ENCODE peak calls at places on chromosome 22, in five cellular contexts. One of them, this sample, is unnamed.

GRCh38 chr22:30882181-30882771 is 86.3 kb downstream of the MORC2 start:
- DNase-seq in breast epithelium: no peak
- DNase-seq in HCT116: no peak
- DNase-seq in transverse colon: no peak
- DNase-seq in spleen: no peak
- DNase-seq in this sample: no peak

GRCh38 chr22:35043251-35043931 is 22.6 kb upstream of the ISX start:
- DNase-seq in breast epithelium: no peak
- DNase-seq in transverse colon: peak
- DNase-seq in HCT116: no peak
- DNase-seq in spleen: no peak
- DNase-seq in this sample: no peak

GRCh38 chr22:24086310-24086709 is 75.2 kb downstream of the CABIN1 start:
- DNase-seq in transverse colon: no peak
- DNase-seq in HCT116: no peak
- DNase-seq in breast epithelium: no peak
- DNase-seq in spleen: peak
- DNase-seq in this sample: no peak

GRCh38 chr22:36386351-36386899 is 1.3 kb downstream of the MYH9 start:
- DNase-seq in breast epithelium: no peak
- DNase-seq in transverse colon: peak
- DNase-seq in spleen: peak
- DNase-seq in HCT116: no peak
- DNase-seq in this sample: peak

GRCh38 chr22:41028841-41029240 is 63.6 kb upstream of the EP300 start:
- DNase-seq in HCT116: no peak
- DNase-seq in breast epithelium: no peak
- DNase-seq in spleen: no peak
- DNase-seq in transverse colon: no peak
- DNase-seq in this sample: no peak

GRCh38 chr22:45237065-45237990 is 3.4 kb downstream of the KIAA0930 start:
- DNase-seq in HCT116: no peak
- DNase-seq in transverse colon: no peak
- DNase-seq in breast epithelium: no peak
- DNase-seq in spleen: peak
- DNase-seq in this sample: no peak

GRCh38 chr22:17920145-17920605 is 104.2 kb downstream of the MICAL3 start:
- DNase-seq in breast epithelium: no peak
- DNase-seq in HCT116: no peak
- DNase-seq in spleen: peak
- DNase-seq in transverse colon: peak
- DNase-seq in this sample: no peak

GRCh38 chr22:46153930-46154329 is 3.6 kb downstream of the PPARA start:
- DNase-seq in HCT116: no peak
- DNase-seq in breast epithelium: no peak
- DNase-seq in spleen: no peak
- DNase-seq in transverse colon: no peak
- DNase-seq in this sample: no peak

GRCh38 chr22:48104786-48105185 is 1342.3 kb downstream of the TBC1D22A start:
- DNase-seq in transverse colon: no peak
- DNase-seq in HCT116: no peak
- DNase-seq in breast epithelium: no peak
- DNase-seq in spleen: no peak
- DNase-seq in this sample: no peak

GRCh38 chr22:19105867-19106802 is 16.1 kb downstream of the DGCR2 start:
- DNase-seq in transverse colon: no peak
- DNase-seq in spleen: no peak
- DNase-seq in HCT116: no peak
- DNase-seq in breast epithelium: no peak
- DNase-seq in this sample: peak

GRCh38 chr22:42368379-42369249 is 63.6 kb downstream of the NFAM1 start:
- DNase-seq in breast epithelium: no peak
- DNase-seq in HCT116: no peak
- DNase-seq in transverse colon: peak
- DNase-seq in spleen: peak
- DNase-seq in this sample: peak

GRCh38 chr22:27677895-27678458 is 123.6 kb downstream of the MN1 start:
- DNase-seq in transverse colon: no peak
- DNase-seq in spleen: peak
- DNase-seq in breast epithelium: no peak
- DNase-seq in HCT116: no peak
- DNase-seq in this sample: no peak

GRCh38 chr22:36986242-36986821 is 32.9 kb downstream of the TST start:
- DNase-seq in HCT116: no peak
- DNase-seq in breast epithelium: no peak
- DNase-seq in transverse colon: peak
- DNase-seq in spleen: no peak
- DNase-seq in this sample: peak

DNA sequence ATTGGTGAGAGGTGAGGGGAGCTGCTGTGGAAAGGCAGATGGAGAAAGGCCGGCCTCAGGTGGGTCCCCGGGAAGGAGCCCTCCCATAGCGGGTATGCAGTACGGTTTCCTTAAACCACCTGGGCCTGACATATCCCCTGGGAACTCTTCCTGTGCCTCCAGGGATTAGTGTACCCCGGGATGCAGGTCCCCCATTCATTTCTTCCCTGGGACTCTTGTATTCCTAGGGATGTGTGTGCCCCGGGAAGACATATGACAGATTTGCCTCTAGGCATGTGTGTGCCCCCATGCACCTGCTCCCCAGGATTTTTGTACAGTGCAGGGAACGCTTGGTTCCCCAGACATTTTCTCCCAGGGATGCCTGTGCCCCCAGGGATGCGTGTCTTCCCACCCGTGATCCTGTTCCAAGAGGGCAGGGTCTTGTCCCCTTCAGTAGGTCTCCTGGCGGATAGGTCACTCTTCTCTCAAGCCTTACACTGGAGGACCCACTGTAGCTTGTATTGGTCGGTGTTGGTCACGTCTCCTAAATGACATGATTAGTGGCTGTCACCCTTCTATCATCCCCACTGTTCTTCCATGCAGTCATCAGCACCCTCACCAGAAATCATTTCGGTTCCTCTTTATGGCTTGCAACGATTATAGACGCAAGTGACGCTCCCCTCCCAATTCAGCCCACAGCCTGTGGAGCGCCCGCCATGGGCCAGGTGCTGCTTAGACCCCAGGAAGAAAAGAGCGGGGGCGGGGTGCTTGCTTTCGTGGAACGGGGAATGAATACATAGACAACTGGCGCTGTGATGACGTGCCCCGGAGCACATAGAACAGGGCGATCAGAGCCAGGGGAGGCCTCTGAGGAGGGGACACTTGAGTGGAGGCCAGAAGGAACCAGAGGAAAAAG is 1.3 kb downstream of the PARVB start:
- DNase-seq in transverse colon: peak
- DNase-seq in HCT116: no peak
- DNase-seq in spleen: peak
- DNase-seq in breast epithelium: no peak
- DNase-seq in this sample: peak
- TF ChIP-seq POLR2AphosphoS5 in transverse colon: peak
- TF ChIP-seq POLR2AphosphoS5 in HCT116: no peak
- TF ChIP-seq POLR2AphosphoS5 in spleen: peak
- TF ChIP-seq POLR2AphosphoS5 in breast epithelium: no peak
- TF ChIP-seq POLR2AphosphoS5 in this sample: peak

GRCh38 chr22:29766632-29767288 is at the start of gene ZMAT5:
- DNase-seq in transverse colon: peak
- DNase-seq in breast epithelium: peak
- DNase-seq in HCT116: peak
- DNase-seq in spleen: peak
- DNase-seq in this sample: peak
- TF ChIP-seq POLR2AphosphoS5 in transverse colon: peak
- TF ChIP-seq POLR2AphosphoS5 in breast epithelium: no peak
- TF ChIP-seq POLR2AphosphoS5 in HCT116: peak
- TF ChIP-seq POLR2AphosphoS5 in spleen: no peak
- TF ChIP-seq POLR2AphosphoS5 in this sample: peak

GRCh38 chr22:20629401-20629800 is 122.0 kb downstream of the MED15 start:
- DNase-seq in transverse colon: no peak
- DNase-seq in breast epithelium: no peak
- DNase-seq in HCT116: no peak
- DNase-seq in spleen: no peak
- DNase-seq in this sample: no peak

GRCh38 chr22:20625270-20625669 is 117.9 kb downstream of the MED15 start:
- DNase-seq in HCT116: no peak
- DNase-seq in spleen: no peak
- DNase-seq in breast epithelium: no peak
- DNase-seq in transverse colon: no peak
- DNase-seq in this sample: no peak

GRCh38 chr22:20627432-20627831 is 120.0 kb downstream of the MED15 start:
- DNase-seq in breast epithelium: no peak
- DNase-seq in HCT116: no peak
- DNase-seq in spleen: no peak
- DNase-seq in transverse colon: no peak
- DNase-seq in this sample: no peak

GRCh38 chr22:20628081-20628939 is 120.9 kb downstream of the MED15 start:
- DNase-seq in transverse colon: no peak
- DNase-seq in breast epithelium: no peak
- DNase-seq in HCT116: no peak
- DNase-seq in spleen: no peak
- DNase-seq in this sample: no peak

DNA sequence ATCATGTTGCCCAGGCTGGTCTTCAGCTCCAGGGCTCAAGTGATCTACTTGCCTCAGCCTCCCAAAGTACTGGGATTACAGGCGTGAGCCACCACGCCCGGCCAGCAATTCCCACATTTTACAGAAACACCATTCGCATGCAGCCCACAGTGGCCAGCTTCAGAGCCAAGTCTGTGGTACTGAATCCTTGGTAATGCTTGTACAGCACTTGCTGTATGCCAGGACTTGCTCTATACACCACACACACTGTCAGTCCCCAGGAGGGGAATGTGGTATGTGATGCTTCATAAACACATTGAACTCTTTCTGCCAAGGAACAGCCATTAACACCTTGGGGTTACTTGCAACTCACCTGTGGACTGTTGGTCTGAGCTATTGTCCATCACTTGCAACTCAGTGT is 119.4 kb downstream of the MED15 start:
- DNase-seq in HCT116: no peak
- DNase-seq in breast epithelium: no peak
- DNase-seq in spleen: no peak
- DNase-seq in transverse colon: no peak
- DNase-seq in this sample: no peak
- TF ChIP-seq POLR2AphosphoS5 in HCT116: no peak
- TF ChIP-seq POLR2AphosphoS5 in breast epithelium: no peak
- TF ChIP-seq POLR2AphosphoS5 in spleen: no peak
- TF ChIP-seq POLR2AphosphoS5 in transverse colon: no peak
- TF ChIP-seq POLR2AphosphoS5 in this sample: no peak

GRCh38 chr22:37989146-37990045 is 5.0 kb upstream of the SOX10 start:
- DNase-seq in transverse colon: no peak
- DNase-seq in breast epithelium: no peak
- DNase-seq in HCT116: no peak
- DNase-seq in spleen: no peak
- DNase-seq in this sample: no peak

GRCh38 chr22:37994049-37994448 is 9.7 kb upstream of the SOX10 start:
- DNase-seq in spleen: no peak
- DNase-seq in transverse colon: no peak
- DNase-seq in HCT116: no peak
- DNase-seq in breast epithelium: no peak
- DNase-seq in this sample: no peak

GRCh38 chr22:37990302-37990701 is 5.9 kb upstream of the SOX10 start:
- DNase-seq in transverse colon: no peak
- DNase-seq in breast epithelium: no peak
- DNase-seq in HCT116: no peak
- DNase-seq in spleen: no peak
- DNase-seq in this sample: no peak

GRCh38 chr22:37991738-37992442 is 7.5 kb upstream of the SOX10 start:
- DNase-seq in spleen: no peak
- DNase-seq in breast epithelium: no peak
- DNase-seq in transverse colon: no peak
- DNase-seq in HCT116: no peak
- DNase-seq in this sample: no peak

GRCh38 chr22:37990862-37991261 is 6.5 kb upstream of the SOX10 start:
- DNase-seq in spleen: no peak
- DNase-seq in transverse colon: no peak
- DNase-seq in breast epithelium: no peak
- DNase-seq in HCT116: no peak
- DNase-seq in this sample: no peak
- TF ChIP-seq POLR2AphosphoS5 in spleen: no peak
- TF ChIP-seq POLR2AphosphoS5 in transverse colon: no peak
- TF ChIP-seq POLR2AphosphoS5 in breast epithelium: no peak
- TF ChIP-seq POLR2AphosphoS5 in HCT116: no peak
- TF ChIP-seq POLR2AphosphoS5 in this sample: no peak

DNA sequence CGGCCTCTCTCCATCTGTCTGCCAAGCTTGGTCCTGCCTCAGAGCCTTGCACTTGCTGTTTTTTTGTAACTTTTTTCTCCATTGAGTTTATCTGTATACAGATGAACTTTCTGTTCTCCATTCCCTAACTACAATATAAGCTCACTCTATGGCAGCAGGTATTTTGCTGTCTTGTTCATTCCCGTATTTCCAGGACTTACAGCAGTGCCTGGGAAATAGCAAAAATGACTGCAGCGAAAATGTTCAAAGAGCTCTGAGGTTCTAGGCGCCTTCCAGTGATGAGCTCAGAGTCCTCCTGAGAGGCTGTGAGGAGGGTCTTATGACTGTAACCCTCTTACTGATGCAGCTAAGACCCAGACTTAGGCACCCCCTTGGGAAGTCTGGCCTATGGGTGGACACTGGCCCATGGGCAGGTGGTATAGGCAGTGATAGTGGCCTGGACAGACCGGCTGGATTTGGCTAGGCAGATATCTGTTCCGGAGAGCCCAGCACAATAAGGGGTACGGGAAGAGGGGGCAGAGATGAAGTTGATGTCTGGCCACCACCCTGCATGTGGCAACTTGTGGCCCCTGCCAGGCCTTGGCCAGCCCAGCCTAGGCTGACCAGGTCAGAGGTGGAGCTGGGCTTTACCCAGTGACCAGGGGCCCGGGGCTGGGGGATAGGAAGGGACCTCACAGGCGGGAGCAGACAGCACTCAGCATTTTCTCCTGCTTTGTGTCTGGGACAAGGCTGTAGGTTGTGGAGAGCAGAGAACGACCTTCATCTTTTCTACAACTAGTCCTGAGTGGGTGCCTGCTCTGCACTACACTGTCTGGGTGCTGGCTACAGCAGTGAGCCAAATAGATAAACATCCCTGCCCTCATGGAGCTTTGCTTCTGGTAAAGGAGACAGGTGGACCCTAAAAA is 4.6 kb downstream of the ATF4 start:
- DNase-seq in spleen: no peak
- DNase-seq in transverse colon: no peak
- DNase-seq in breast epithelium: no peak
- DNase-seq in HCT116: no peak
- DNase-seq in this sample: no peak
- TF ChIP-seq POLR2AphosphoS5 in spleen: no peak
- TF ChIP-seq POLR2AphosphoS5 in transverse colon: no peak
- TF ChIP-seq POLR2AphosphoS5 in breast epithelium: no peak
- TF ChIP-seq POLR2AphosphoS5 in HCT116: no peak
- TF ChIP-seq POLR2AphosphoS5 in this sample: peak